ENCODE peak calls at places on chromosomes 1 and 21, in eight cellular contexts. X is sigmoid colon, G is colonic mucosa, R is GM10248, E is AG10803, P is transverse colon, I is left ventricle myocardium inferior, A is keratinocyte. Y is an unnamed sample.

GRCh38 chr1:39282537-39283216 is 78.2 kb downstream of the MACF1 start:
- DNase-seq in X (peak; percentile 72), G (no peak), R (no peak), E (no peak), P (no peak), I (no peak), A (no peak), Y (no peak)

GRCh38 chr1:51058863-51059262 is 43.2 kb upstream of the C1orf185 start:
- DNase-seq in X (no peak), G (no peak), R (peak; percentile 24), E (peak; percentile 47), P (peak; percentile 13), I (no peak), A (no peak), Y (peak; percentile 50)

GRCh38 chr1:154514066-154514553 is 11.9 kb upstream of the SHE start:
- DNase-seq in X (no peak), G (no peak), R (no peak), E (no peak), P (no peak), I (no peak), A (no peak), Y (no peak)

GRCh38 chr1:228396770-228397453 is 9.7 kb downstream of the TRIM11 start:
- DNase-seq in X (peak; percentile 57), G (no peak), R (no peak), E (no peak), P (no peak), I (no peak), A (no peak), Y (no peak)

GRCh38 chr1:93635614-93636543 is 45.8 kb downstream of the BCAR3 start:
- DNase-seq in X (no peak), G (no peak), R (no peak), E (peak; percentile 54), P (no peak), I (no peak), A (no peak), Y (no peak)

GRCh38 chr21:39051561-39051949 is 131.7 kb downstream of the PSMG1 start:
- DNase-seq in X (no peak), G (no peak), R (no peak), E (peak; percentile 71), P (no peak), I (no peak), A (peak; percentile 98), Y (peak; percentile 90)

GRCh38 chr1:8517579-8518489 is 199.9 kb downstream of the SLC45A1 start:
- DNase-seq in X (no peak), G (no peak), R (no peak), E (peak; percentile 47), P (no peak), I (no peak), A (no peak), Y (peak; percentile 55)

GRCh38 chr1:94103608-94104007 is 17.3 kb downstream of the ABCA4 start:
- DNase-seq in X (no peak), G (no peak), R (no peak), E (no peak), P (no peak), I (no peak), A (peak; percentile 23), Y (no peak)

GRCh38 chr1:45568421-45568820 is 15.4 kb upstream of the NASP start:
- DNase-seq in X (no peak), G (no peak), R (no peak), E (no peak), P (no peak), I (no peak), A (no peak), Y (no peak)

GRCh38 chr1:119702384-119702783 is 9.3 kb upstream of the PHGDH start:
- DNase-seq in X (no peak), G (no peak), R (no peak), E (peak; percentile 79), P (no peak), I (no peak), A (no peak), Y (peak; percentile 51)

GRCh38 chr21:28207776-28208175 is 784.9 kb downstream of the LTN1 start:
- DNase-seq in X (no peak), G (no peak), R (no peak), E (peak; percentile 83), P (no peak), I (no peak), A (no peak), Y (peak; percentile 87)

GRCh38 chr1:19430121-19431068 is 54.9 kb downstream of the CAPZB start:
- DNase-seq in X (peak; percentile 70), G (no peak), R (no peak), E (peak; percentile 56), P (no peak), I (no peak), A (no peak), Y (peak; percentile 76)

GRCh38 chr1:246169486-246169885 is 337.6 kb downstream of the SMYD3 start:
- DNase-seq in X (no peak), G (no peak), R (no peak), E (no peak), P (no peak), I (no peak), A (no peak), Y (no peak)

GRCh38 chr1:10973552-10973951 is 38.9 kb upstream of the TARDBP start:
- DNase-seq in X (peak; percentile 68), G (no peak), R (no peak), E (peak; percentile 76), P (no peak), I (peak; percentile 39), A (peak; percentile 25), Y (no peak)

DNA sequence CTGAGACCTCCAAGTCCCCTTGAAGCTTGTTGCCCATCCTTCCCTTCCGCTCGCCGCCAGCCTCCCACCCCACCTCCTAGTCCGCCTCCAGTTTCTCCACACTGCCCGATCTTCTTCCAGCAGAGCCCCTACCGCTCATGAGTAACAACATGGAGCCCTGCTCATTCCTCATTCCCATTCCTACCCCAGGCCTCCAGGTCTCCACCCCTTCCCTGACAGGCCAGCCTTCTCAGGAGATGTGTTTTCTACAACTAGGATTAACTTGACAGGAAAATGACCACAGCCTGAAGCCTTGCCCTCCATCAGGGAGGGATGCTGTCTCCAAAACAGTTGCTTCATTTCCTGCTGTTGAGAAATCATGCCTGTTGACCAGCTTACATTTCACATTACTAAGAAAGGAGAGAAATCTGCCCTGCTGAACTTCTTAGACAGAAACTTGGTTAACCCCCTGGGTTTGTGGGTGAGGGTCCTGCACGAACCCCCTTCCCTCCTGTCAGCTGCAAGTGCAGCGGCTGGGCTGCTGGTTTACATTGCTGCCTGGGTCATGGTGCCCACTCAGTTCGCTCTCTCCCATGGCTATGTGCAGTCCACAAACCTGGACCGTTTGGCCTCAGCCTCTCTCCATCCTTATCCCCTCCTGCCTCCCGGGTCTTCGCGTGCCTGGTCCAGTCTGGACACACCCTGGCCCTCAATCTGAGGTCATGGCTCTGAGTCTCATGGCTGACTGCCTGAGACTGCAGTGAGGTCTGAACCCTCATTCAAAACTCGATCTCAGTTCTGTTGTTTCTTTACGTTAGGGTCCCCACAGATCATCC is 16.1 kb upstream of the CHI3L1 start:
- DNase-seq in X (peak; percentile 85), G (peak; percentile 49), R (no peak), E (peak; percentile 89), P (peak; percentile 37), I (peak; percentile 58), A (no peak), Y (peak; percentile 45)
- TF ChIP-seq CTCF in X (no peak), G (no peak), R (no peak), E (no peak), P (no peak), I (no peak), A (no peak), Y (no peak)

DNA sequence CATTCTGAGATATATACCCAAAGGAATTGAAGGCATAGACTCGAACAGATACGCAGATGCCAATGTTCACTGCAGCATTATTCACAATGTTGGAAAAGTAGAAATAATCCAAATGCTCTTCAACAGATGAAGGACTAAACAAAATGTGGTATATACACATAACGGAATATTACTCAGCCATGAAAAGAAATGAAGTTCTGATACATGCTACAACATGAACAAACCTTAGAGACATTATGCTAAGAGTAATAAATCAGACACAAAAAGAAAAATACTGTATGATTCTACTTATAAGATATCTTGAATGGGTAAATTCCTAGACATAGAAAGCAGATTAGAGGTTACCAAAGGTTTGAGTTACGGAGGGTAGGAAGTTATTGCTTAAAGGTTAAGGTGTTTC is 57.9 kb downstream of the SLC25A24 start:
- DNase-seq in X (no peak), G (no peak), R (no peak), E (no peak), P (no peak), I (no peak), A (no peak), Y (no peak)
- TF ChIP-seq CTCF in X (no peak), G (no peak), R (no peak), E (no peak), P (no peak), I (no peak), A (no peak), Y (no peak)

GRCh38 chr1:163985700-163986099 is 573.3 kb upstream of the PBX1 start:
- DNase-seq in X (no peak), G (no peak), R (no peak), E (no peak), P (no peak), I (no peak), A (no peak), Y (no peak)
- TF ChIP-seq CTCF in X (no peak), G (no peak), R (no peak), E (no peak), P (no peak), I (no peak), A (no peak), Y (no peak)

GRCh38 chr1:6029351-6029750 is 16.3 kb upstream of the KCNAB2 start:
- DNase-seq in X (no peak), G (no peak), R (no peak), E (no peak), P (no peak), I (no peak), A (no peak), Y (no peak)

GRCh38 chr1:6027591-6027990 is 18.1 kb upstream of the KCNAB2 start:
- DNase-seq in X (no peak), G (no peak), R (no peak), E (no peak), P (no peak), I (no peak), A (no peak), Y (no peak)

GRCh38 chr1:6030144-6030543 is 15.5 kb upstream of the KCNAB2 start:
- DNase-seq in X (no peak), G (no peak), R (no peak), E (no peak), P (no peak), I (no peak), A (no peak), Y (no peak)

GRCh38 chr1:6026095-6026809 is 19.4 kb upstream of the KCNAB2 start:
- DNase-seq in X (peak; percentile 83), G (peak; percentile 90), R (peak; percentile 90), E (peak; percentile 55), P (peak; percentile 93), I (peak; percentile 90), A (peak; percentile 71), Y (peak; percentile 15)

DNA sequence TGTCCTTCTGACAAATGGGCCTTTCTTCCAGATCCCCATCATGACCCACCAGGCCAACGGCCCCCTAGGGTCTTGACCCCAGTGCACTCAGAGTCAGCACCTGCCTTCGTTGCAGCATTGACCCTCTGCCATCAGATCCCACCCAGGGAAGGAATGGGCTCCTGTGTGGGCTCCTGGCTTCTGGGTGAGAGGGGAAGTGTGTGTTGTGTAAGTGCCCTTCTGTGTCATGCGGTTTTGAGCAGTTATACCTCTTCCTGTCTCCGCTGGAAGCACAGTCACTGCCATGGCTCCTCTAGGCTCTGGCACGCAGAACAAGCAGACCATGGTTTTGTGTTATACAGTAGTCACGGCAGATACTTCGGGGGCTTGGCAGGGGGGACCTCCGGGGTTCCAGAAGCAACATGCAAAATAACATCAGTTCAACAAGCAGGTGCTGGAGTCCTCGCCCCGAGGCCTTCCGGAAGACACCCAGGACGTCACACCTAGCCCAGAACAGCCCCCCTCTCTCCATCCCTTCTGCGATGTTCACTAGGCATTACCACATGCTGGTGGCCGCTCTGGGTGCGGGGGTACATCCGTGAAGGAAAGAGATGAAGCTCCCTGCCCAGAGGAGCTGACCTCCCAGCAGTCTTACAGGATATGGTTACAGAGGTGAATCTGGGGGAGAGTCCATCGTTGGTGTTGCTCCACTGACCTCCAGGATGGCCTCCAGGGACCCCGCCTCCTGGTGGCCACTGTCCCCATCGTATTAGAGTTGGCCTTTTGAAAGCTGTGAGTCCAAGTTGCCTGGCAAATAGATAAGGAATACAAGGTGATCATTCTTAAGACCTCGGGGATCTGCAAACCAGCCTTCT is 17.4 kb upstream of the KCNAB2 start:
- DNase-seq in X (no peak), G (peak; percentile 34), R (peak; percentile 57), E (no peak), P (peak; percentile 43), I (no peak), A (no peak), Y (peak; percentile 28)
- TF ChIP-seq CTCF in X (no peak), G (no peak), R (no peak), E (no peak), P (no peak), I (no peak), A (no peak), Y (peak; percentile 35)